ENCODE peak calls at places on chromosomes 3 and 15, in eight cellular contexts. U, S, A, O, P, L, G and C are unnamed samples.

GRCh38 chr3:115562636-115563267 is 60.6 kb upstream of the GAP43 start:
- DNase-seq in U (no peak), S (no peak), A (no peak), O (no peak), P (no peak), L (no peak), G (no peak), C (no peak)

GRCh38 chr3:9810846-9811245 is 784 bp downstream of the TTLL3 start:
- DNase-seq in U (no peak), S (no peak), A (no peak), O (no peak), P (no peak), L (no peak), G (no peak), C (no peak)

GRCh38 chr3:8201886-8202285 is 299.7 kb upstream of the LMCD1 start:
- DNase-seq in U (no peak), S (no peak), A (no peak), O (no peak), P (no peak), L (no peak), G (no peak), C (no peak)

GRCh38 chr15:99565031-99565280 is 828 bp upstream of the MEF2A start:
- DNase-seq in U (no peak), S (no peak), A (no peak), O (no peak), P (no peak), L (no peak), G (no peak), C (peak)

GRCh38 chr3:1446531-1446930 is 353.7 kb downstream of the CNTN6 start:
- DNase-seq in U (no peak), S (no peak), A (no peak), O (no peak), P (no peak), L (no peak), G (no peak), C (no peak)

GRCh38 chr15:81259791-81260190 is 63.1 kb downstream of the IL16 start:
- DNase-seq in U (no peak), S (no peak), A (no peak), O (no peak), P (no peak), L (no peak), G (no peak), C (no peak)

GRCh38 chr3:123258811-123259420 is 57.2 kb downstream of the SEC22A start:
- DNase-seq in U (no peak), S (no peak), A (peak), O (no peak), P (no peak), L (no peak), G (no peak), C (no peak)

GRCh38 chr3:174376346-174376745 is 482.8 kb upstream of the NAALADL2 start:
- DNase-seq in U (no peak), S (no peak), A (no peak), O (no peak), P (no peak), L (no peak), G (no peak), C (no peak)

GRCh38 chr3:140629351-140630137 is 48.3 kb upstream of the TRIM42 start:
- DNase-seq in U (no peak), S (no peak), A (no peak), O (no peak), P (no peak), L (no peak), G (no peak), C (no peak)

GRCh38 chr3:30721314-30721634 is 114.9 kb downstream of the TGFBR2 start:
- DNase-seq in U (no peak), S (no peak), A (no peak), O (no peak), P (no peak), L (no peak), G (no peak), C (no peak)

GRCh38 chr3:195250473-195251251 is 20.3 kb downstream of the XXYLT1 start:
- DNase-seq in U (no peak), S (peak), A (no peak), O (no peak), P (no peak), L (no peak), G (peak), C (peak)

GRCh38 chr15:29571728-29572454 is 250.4 kb downstream of the TJP1 start:
- DNase-seq in U (no peak), S (no peak), A (no peak), O (no peak), P (no peak), L (no peak), G (no peak), C (no peak)

GRCh38 chr15:62125763-62126162 is 39.3 kb downstream of the C2CD4B start:
- DNase-seq in U (no peak), S (no peak), A (peak), O (no peak), P (no peak), L (no peak), G (no peak), C (no peak)

GRCh38 chr3:124768812-124769211 is 38.6 kb downstream of the UMPS start:
- DNase-seq in U (no peak), S (no peak), A (peak), O (no peak), P (no peak), L (peak), G (no peak), C (no peak)

GRCh38 chr3:111863942-111864341 is 4.9 kb downstream of the PHLDB2 start:
- DNase-seq in U (no peak), S (no peak), A (no peak), O (no peak), P (no peak), L (no peak), G (no peak), C (no peak)

GRCh38 chr15:70766597-70766996 is 3.2 kb upstream of the UACA start:
- DNase-seq in U (no peak), S (no peak), A (no peak), O (no peak), P (no peak), L (no peak), G (no peak), C (no peak)

GRCh38 chr3:46503194-46503924 is 5.6 kb downstream of the RTP3 start:
- DNase-seq in U (no peak), S (no peak), A (no peak), O (no peak), P (no peak), L (no peak), G (no peak), C (peak)

GRCh38 chr3:39095146-39095677 is 12.2 kb downstream of the GORASP1 start:
- DNase-seq in U (no peak), S (no peak), A (no peak), O (no peak), P (no peak), L (no peak), G (no peak), C (peak)

GRCh38 chr3:121951291-121951690 is 57.1 kb downstream of the SLC15A2 start:
- DNase-seq in U (no peak), S (no peak), A (no peak), O (no peak), P (no peak), L (no peak), G (no peak), C (no peak)

GRCh38 chr3:151726016-151726415 is 7.7 kb upstream of the AADACL2 start:
- DNase-seq in U (no peak), S (no peak), A (peak), O (no peak), P (no peak), L (no peak), G (no peak), C (no peak)

GRCh38 chr3:134361162-134361831 is 12.9 kb downstream of the AMOTL2 start:
- DNase-seq in U (no peak), S (no peak), A (no peak), O (no peak), P (no peak), L (no peak), G (peak), C (no peak)

GRCh38 chr15:72809329-72809728 is 25.8 kb upstream of the ADPGK start:
- DNase-seq in U (no peak), S (no peak), A (no peak), O (no peak), P (no peak), L (no peak), G (no peak), C (peak)

GRCh38 chr15:27650244-27650643 is 448.9 kb downstream of the OCA2 start:
- DNase-seq in U (no peak), S (no peak), A (no peak), O (no peak), P (no peak), L (no peak), G (no peak), C (no peak)

GRCh38 chr15:73630030-73630429 is 3.2 kb downstream of the NPTN start:
- DNase-seq in U (no peak), S (no peak), A (no peak), O (no peak), P (no peak), L (no peak), G (no peak), C (no peak)

GRCh38 chr15:45863881-45864580 is 229.2 kb downstream of the SQOR start:
- DNase-seq in U (no peak), S (no peak), A (no peak), O (no peak), P (no peak), L (no peak), G (no peak), C (no peak)

GRCh38 chr3:127325630-127325961 is 37.8 kb upstream of the PRR20G start:
- DNase-seq in U (no peak), S (no peak), A (no peak), O (no peak), P (no peak), L (no peak), G (no peak), C (no peak)

GRCh38 chr3:46607603-46608028 is 4.7 kb upstream of the FAM240A start:
- DNase-seq in U (no peak), S (no peak), A (peak), O (no peak), P (no peak), L (no peak), G (no peak), C (no peak)

GRCh38 chr3:174125267-174125844 is 727.8 kb downstream of the NLGN1 start:
- DNase-seq in U (no peak), S (no peak), A (peak), O (no peak), P (no peak), L (no peak), G (no peak), C (no peak)

GRCh38 chr3:165642761-165643432 is 194.3 kb downstream of the BCHE start:
- DNase-seq in U (no peak), S (peak), A (no peak), O (no peak), P (no peak), L (no peak), G (peak), C (no peak)

GRCh38 chr3:149969945-149970715 is 565 bp downstream of the PFN2 start:
- DNase-seq in U (peak), S (peak), A (peak), O (peak), P (peak), L (peak), G (peak), C (peak)

GRCh38 chr3:124263168-124263567 is 271.2 kb upstream of the ROPN1 start:
- DNase-seq in U (no peak), S (no peak), A (no peak), O (no peak), P (no peak), L (no peak), G (no peak), C (no peak)

GRCh38 chr15:37045241-37045640 is 55.1 kb downstream of the MEIS2 start:
- DNase-seq in U (no peak), S (no peak), A (no peak), O (no peak), P (no peak), L (no peak), G (no peak), C (no peak)

DNA sequence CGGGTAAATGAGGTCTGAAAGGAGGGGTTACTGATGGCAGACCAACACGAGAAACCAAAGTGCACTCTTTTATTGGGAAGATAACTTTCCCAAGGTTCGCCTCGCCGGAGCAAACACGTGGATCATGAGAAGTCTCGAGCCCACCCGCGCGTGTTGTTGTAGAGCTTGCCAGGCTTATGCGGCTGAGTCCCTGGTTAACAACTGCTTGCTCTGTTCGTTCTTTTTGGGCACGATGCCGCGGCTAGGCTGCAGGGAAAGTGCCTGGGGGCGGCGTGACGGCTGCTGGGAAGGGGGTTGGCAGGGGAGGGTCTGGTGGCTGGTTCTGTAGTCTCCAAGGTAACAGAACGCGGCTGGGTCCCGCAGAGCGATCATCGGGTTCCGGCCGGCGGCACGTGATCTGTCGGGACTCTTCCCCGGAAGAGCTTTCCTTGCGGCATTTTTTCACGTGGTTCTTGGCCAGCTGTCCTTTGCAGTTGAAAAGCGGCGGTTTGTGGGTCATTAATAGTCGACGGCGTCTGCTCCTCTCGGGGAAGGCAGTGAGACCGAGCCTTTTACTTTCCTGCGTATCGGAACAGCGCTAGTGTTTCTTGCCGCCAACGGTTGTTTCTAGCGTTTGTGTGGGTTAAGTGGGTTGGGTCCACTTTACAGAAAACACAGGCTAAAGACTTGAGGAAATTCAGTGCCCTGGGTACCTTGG is 1.5 kb downstream of the MGA start:
- DNase-seq in U (peak), S (peak), A (peak), O (peak), P (peak), L (peak), G (peak), C (peak)
- TF ChIP-seq POLR2A in U (no peak), S (no peak), A (peak), O (no peak), P (no peak), L (peak), G (no peak), C (no peak)

GRCh38 chr15:60391722-60392340 is 6.0 kb downstream of the ANXA2 start:
- DNase-seq in U (no peak), S (no peak), A (no peak), O (no peak), P (no peak), L (no peak), G (no peak), C (no peak)
- TF ChIP-seq POLR2A in U (no peak), S (no peak), A (no peak), O (no peak), P (no peak), L (no peak), G (no peak), C (no peak)

DNA sequence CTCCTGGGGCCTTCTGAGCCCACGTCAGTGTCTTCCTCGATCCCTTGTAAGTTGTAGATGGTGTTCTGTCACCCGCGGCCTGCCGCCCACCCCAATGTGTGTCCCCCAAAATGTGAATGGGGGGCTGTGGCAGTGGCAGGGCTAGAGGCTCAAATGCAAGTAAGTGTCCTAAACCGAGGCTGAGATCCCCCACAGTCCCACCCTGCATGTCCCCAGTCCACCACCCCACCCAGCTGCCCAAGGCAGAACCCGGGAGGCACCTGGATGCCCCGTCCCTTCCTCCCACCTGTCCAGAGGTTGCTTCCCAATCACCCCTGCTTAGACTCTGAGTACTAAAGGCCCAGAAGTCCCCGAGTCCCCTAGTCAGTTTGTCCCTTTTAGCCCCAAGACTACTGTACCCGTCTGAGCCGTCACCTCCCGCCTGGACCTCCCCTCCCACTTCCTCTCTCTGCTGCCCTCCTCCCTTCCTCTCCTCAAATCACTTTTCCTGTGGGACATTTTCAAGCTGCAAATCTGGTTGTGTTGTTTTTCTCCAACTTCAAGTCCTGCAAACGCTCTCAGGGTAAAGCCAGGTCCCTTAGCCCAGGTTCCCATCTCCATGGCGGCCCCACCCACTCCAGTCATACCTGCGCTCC is 11.8 kb upstream of the PLXND1 start:
- DNase-seq in U (no peak), S (no peak), A (no peak), O (no peak), P (no peak), L (no peak), G (peak), C (no peak)
- TF ChIP-seq POLR2A in U (no peak), S (no peak), A (no peak), O (no peak), P (no peak), L (no peak), G (no peak), C (no peak)

GRCh38 chr15:75455424-75455981 is 4.0 kb upstream of the SIN3A start:
- DNase-seq in U (peak), S (peak), A (peak), O (peak), P (peak), L (peak), G (peak), C (peak)
- TF ChIP-seq POLR2A in U (peak), S (no peak), A (peak), O (peak), P (peak), L (no peak), G (peak), C (no peak)

GRCh38 chr15:41336549-41336948 is 3.9 kb downstream of the NUSAP1 start:
- DNase-seq in U (no peak), S (no peak), A (no peak), O (no peak), P (no peak), L (no peak), G (no peak), C (no peak)

GRCh38 chr15:41331281-41331680 is 1.1 kb downstream of the OIP5 start:
- DNase-seq in U (no peak), S (no peak), A (no peak), O (no peak), P (no peak), L (no peak), G (no peak), C (no peak)

GRCh38 chr15:41331833-41332787 is at the start of gene OIP5:
- DNase-seq in U (peak), S (peak), A (peak), O (peak), P (peak), L (peak), G (peak), C (peak)

GRCh38 chr15:41334293-41335120 is 1.8 kb downstream of the NUSAP1 start:
- DNase-seq in U (no peak), S (no peak), A (no peak), O (no peak), P (no peak), L (no peak), G (no peak), C (no peak)

DNA sequence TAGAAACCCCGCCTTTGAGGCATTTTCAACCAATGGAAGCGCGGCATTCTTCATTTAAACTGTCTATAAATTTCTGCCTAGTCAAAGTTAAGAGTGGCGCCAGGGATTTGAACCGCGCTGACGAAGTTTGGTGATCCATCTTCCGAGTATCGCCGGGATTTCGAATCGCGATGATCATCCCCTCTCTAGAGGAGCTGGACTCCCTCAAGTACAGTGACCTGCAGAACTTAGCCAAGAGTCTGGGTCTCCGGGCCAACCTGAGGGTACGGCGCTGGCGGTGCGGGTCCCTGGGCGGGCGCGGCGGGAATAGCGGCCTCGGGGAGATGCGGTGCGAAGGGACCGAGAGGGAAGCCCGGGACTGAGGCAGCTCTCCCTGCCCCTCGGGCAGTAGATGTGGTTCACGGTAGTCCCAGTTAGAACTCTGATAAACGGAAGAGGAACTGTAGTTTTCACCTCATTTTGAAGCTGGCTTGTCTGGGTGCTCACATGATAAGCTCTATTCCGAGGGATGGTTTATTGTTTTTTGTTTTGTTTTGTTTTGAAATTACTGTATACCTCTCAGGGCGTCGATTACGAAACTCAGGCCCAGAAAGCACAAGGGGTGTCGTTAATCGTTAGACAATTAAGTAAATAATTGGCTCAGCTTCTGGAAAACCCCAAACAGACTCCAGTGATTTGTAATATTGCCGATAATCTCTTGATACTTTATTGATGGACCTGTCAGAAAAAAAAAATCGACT is at the start of gene NUSAP1:
- DNase-seq in U (no peak), S (no peak), A (no peak), O (no peak), P (no peak), L (peak), G (no peak), C (no peak)
- TF ChIP-seq POLR2A in U (peak), S (peak), A (peak), O (no peak), P (peak), L (peak), G (no peak), C (no peak)

DNA sequence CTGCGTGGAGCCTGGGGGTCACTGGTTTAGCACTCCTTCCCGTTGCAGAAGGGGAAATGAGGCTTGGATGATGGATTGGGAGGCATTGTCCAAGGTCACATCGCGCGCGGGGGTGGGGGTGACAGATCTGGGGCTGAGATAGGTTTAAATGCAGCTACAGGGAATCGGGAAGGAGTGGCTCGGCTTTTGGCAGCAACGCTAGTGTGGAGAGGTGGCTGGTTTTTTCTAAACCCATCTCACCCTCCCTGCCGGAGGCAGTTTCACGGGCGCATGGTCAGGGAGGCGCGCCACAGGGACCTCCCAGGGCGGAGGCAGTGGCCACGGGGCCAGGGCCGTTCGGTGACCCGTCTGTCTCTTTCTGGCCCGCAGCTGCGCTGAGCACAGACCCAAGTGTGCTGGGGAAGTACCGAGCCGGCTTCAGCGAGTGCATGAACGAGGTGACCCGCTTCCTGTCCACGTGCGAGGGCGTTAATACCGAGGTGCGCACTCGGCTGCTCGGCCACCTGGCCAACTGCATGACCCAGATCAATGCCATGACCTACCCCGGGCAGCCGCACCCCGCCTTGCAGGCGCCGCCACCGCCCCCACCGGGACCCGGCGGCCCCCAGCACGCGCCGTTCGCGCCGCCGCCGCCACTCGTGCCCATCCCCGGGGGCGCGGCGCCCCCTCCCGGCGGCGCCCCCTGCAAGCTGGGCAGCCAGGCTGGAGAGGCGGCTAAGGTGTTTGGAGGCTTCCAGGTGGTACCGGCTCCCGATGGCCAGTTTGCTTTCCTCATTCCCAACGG is 1.6 kb downstream of the HES1 start:
- DNase-seq in U (peak), S (peak), A (peak), O (peak), P (no peak), L (peak), G (peak), C (peak)
- TF ChIP-seq POLR2A in U (peak), S (no peak), A (peak), O (peak), P (peak), L (peak), G (no peak), C (no peak)